ENCODE peak calls at places on chromosomes 6 and 20, in seven cellular contexts. One of them, this sample, is unnamed. For H3K4me1 and H3K36me3, the result is how much of the 10 kb centered on the place peaks cover.

GRCh38 chr6:144559865-144560603 is 274.9 kb downstream of the UTRN start:
- DNase-seq in right lobe of liver: no peak
- DNase-seq in neural progenitor cell: no peak
- DNase-seq in CD8-positive, alpha-beta memory T cell: peak
- DNase-seq in astrocyte: peak
- DNase-seq in mesenchymal stem cell: peak
- DNase-seq in colonic mucosa: no peak
- DNase-seq in this sample: no peak

GRCh38 chr20:10090588-10091166 is 55.9 kb downstream of the ANKEF1 start:
- DNase-seq in mesenchymal stem cell: peak
- DNase-seq in CD8-positive, alpha-beta memory T cell: no peak
- DNase-seq in astrocyte: peak
- DNase-seq in neural progenitor cell: peak
- DNase-seq in colonic mucosa: peak
- DNase-seq in right lobe of liver: peak
- DNase-seq in this sample: peak

GRCh38 chr20:37276494-37277252 is 12.8 kb upstream of the MANBAL start:
- DNase-seq in right lobe of liver: peak
- DNase-seq in colonic mucosa: peak
- DNase-seq in mesenchymal stem cell: peak
- DNase-seq in astrocyte: peak
- DNase-seq in neural progenitor cell: no peak
- DNase-seq in CD8-positive, alpha-beta memory T cell: no peak
- DNase-seq in this sample: peak

GRCh38 chr6:111263837-111264236 is 176.5 kb downstream of the SLC16A10 start:
- DNase-seq in colonic mucosa: no peak
- DNase-seq in CD8-positive, alpha-beta memory T cell: no peak
- DNase-seq in astrocyte: peak
- DNase-seq in neural progenitor cell: no peak
- DNase-seq in right lobe of liver: no peak
- DNase-seq in mesenchymal stem cell: peak
- DNase-seq in this sample: no peak

GRCh38 chr20:62825994-62826645 is 9.3 kb downstream of the COL9A3 start:
- DNase-seq in astrocyte: no peak
- DNase-seq in mesenchymal stem cell: no peak
- DNase-seq in colonic mucosa: no peak
- DNase-seq in right lobe of liver: no peak
- DNase-seq in neural progenitor cell: no peak
- DNase-seq in CD8-positive, alpha-beta memory T cell: no peak
- DNase-seq in this sample: no peak

GRCh38 chr6:160071805-160072687 is 49.6 kb upstream of the SLC22A1 start:
- DNase-seq in mesenchymal stem cell: no peak
- DNase-seq in astrocyte: no peak
- DNase-seq in neural progenitor cell: peak
- DNase-seq in colonic mucosa: no peak
- DNase-seq in CD8-positive, alpha-beta memory T cell: no peak
- DNase-seq in right lobe of liver: peak
- DNase-seq in this sample: no peak

GRCh38 chr20:23879811-23880374 is 345 bp upstream of the CST5 start:
- DNase-seq in CD8-positive, alpha-beta memory T cell: no peak
- DNase-seq in right lobe of liver: no peak
- DNase-seq in astrocyte: no peak
- DNase-seq in mesenchymal stem cell: no peak
- DNase-seq in colonic mucosa: no peak
- DNase-seq in neural progenitor cell: no peak
- DNase-seq in this sample: no peak

GRCh38 chr6:3628143-3628840 is 123.2 kb downstream of the PXDC1 start:
- DNase-seq in colonic mucosa: no peak
- DNase-seq in mesenchymal stem cell: no peak
- DNase-seq in CD8-positive, alpha-beta memory T cell: no peak
- DNase-seq in neural progenitor cell: no peak
- DNase-seq in right lobe of liver: no peak
- DNase-seq in astrocyte: peak
- DNase-seq in this sample: no peak

GRCh38 chr6:142927904-142928303 is 17.1 kb downstream of the HIVEP2 start:
- DNase-seq in neural progenitor cell: no peak
- DNase-seq in colonic mucosa: no peak
- DNase-seq in astrocyte: no peak
- DNase-seq in mesenchymal stem cell: peak
- DNase-seq in CD8-positive, alpha-beta memory T cell: no peak
- DNase-seq in right lobe of liver: no peak
- DNase-seq in this sample: no peak

GRCh38 chr6:56345539-56346090 is 98.2 kb upstream of the COL21A1 start:
- DNase-seq in colonic mucosa: no peak
- DNase-seq in right lobe of liver: no peak
- DNase-seq in astrocyte: no peak
- DNase-seq in neural progenitor cell: no peak
- DNase-seq in CD8-positive, alpha-beta memory T cell: no peak
- DNase-seq in mesenchymal stem cell: no peak
- DNase-seq in this sample: no peak

GRCh38 chr6:80607814-80608391 is 501.4 kb downstream of the BCKDHB start:
- DNase-seq in neural progenitor cell: peak
- DNase-seq in mesenchymal stem cell: peak
- DNase-seq in astrocyte: peak
- DNase-seq in colonic mucosa: no peak
- DNase-seq in right lobe of liver: no peak
- DNase-seq in CD8-positive, alpha-beta memory T cell: no peak
- DNase-seq in this sample: no peak

GRCh38 chr6:153424719-153425400 is 293.8 kb upstream of the RGS17 start:
- DNase-seq in right lobe of liver: no peak
- DNase-seq in CD8-positive, alpha-beta memory T cell: no peak
- DNase-seq in neural progenitor cell: no peak
- DNase-seq in colonic mucosa: no peak
- DNase-seq in mesenchymal stem cell: no peak
- DNase-seq in astrocyte: peak
- DNase-seq in this sample: no peak

GRCh38 chr20:63898882-63899558 is 4.1 kb downstream of the DNAJC5 start:
- DNase-seq in astrocyte: no peak
- DNase-seq in neural progenitor cell: no peak
- DNase-seq in mesenchymal stem cell: no peak
- DNase-seq in colonic mucosa: no peak
- DNase-seq in CD8-positive, alpha-beta memory T cell: no peak
- DNase-seq in right lobe of liver: no peak
- DNase-seq in this sample: no peak

GRCh38 chr20:51385941-51386530 is 156.5 kb downstream of the NFATC2 start:
- DNase-seq in astrocyte: no peak
- DNase-seq in CD8-positive, alpha-beta memory T cell: peak
- DNase-seq in right lobe of liver: no peak
- DNase-seq in neural progenitor cell: peak
- DNase-seq in mesenchymal stem cell: peak
- DNase-seq in colonic mucosa: no peak
- DNase-seq in this sample: no peak

GRCh38 chr6:56714273-56714672 is 71.6 kb upstream of the DST start:
- DNase-seq in CD8-positive, alpha-beta memory T cell: no peak
- DNase-seq in neural progenitor cell: no peak
- DNase-seq in astrocyte: no peak
- DNase-seq in right lobe of liver: no peak
- DNase-seq in colonic mucosa: no peak
- DNase-seq in mesenchymal stem cell: peak
- DNase-seq in this sample: no peak

GRCh38 chr6:12414096-12414675 is 124.0 kb downstream of the EDN1 start:
- DNase-seq in colonic mucosa: no peak
- DNase-seq in CD8-positive, alpha-beta memory T cell: no peak
- DNase-seq in right lobe of liver: no peak
- DNase-seq in mesenchymal stem cell: no peak
- DNase-seq in astrocyte: no peak
- DNase-seq in neural progenitor cell: no peak
- DNase-seq in this sample: no peak

GRCh38 chr6:135451617-135452190 is 45.8 kb downstream of the AHI1 start:
- DNase-seq in CD8-positive, alpha-beta memory T cell: no peak
- DNase-seq in colonic mucosa: no peak
- DNase-seq in mesenchymal stem cell: peak
- DNase-seq in astrocyte: peak
- DNase-seq in right lobe of liver: no peak
- DNase-seq in neural progenitor cell: peak
- DNase-seq in this sample: no peak

GRCh38 chr6:119643866-119644265 is 294.3 kb upstream of the MAN1A1 start:
- DNase-seq in mesenchymal stem cell: no peak
- DNase-seq in right lobe of liver: no peak
- DNase-seq in neural progenitor cell: no peak
- DNase-seq in astrocyte: peak
- DNase-seq in colonic mucosa: no peak
- DNase-seq in CD8-positive, alpha-beta memory T cell: no peak
- DNase-seq in this sample: no peak

GRCh38 chr6:34964564-34964963 is 75.5 kb downstream of the ANKS1A start:
- DNase-seq in colonic mucosa: no peak
- DNase-seq in astrocyte: peak
- DNase-seq in CD8-positive, alpha-beta memory T cell: no peak
- DNase-seq in right lobe of liver: no peak
- DNase-seq in mesenchymal stem cell: no peak
- DNase-seq in neural progenitor cell: no peak
- DNase-seq in this sample: no peak

GRCh38 chr20:2141592-2142575 is 40.3 kb downstream of the STK35 start:
- DNase-seq in right lobe of liver: no peak
- DNase-seq in mesenchymal stem cell: no peak
- DNase-seq in astrocyte: no peak
- DNase-seq in neural progenitor cell: no peak
- DNase-seq in CD8-positive, alpha-beta memory T cell: no peak
- DNase-seq in colonic mucosa: no peak
- DNase-seq in this sample: no peak

GRCh38 chr6:113522376-113522775 is 334.8 kb upstream of the MARCKS start:
- DNase-seq in CD8-positive, alpha-beta memory T cell: no peak
- DNase-seq in neural progenitor cell: no peak
- DNase-seq in right lobe of liver: no peak
- DNase-seq in colonic mucosa: no peak
- DNase-seq in astrocyte: no peak
- DNase-seq in mesenchymal stem cell: no peak
- DNase-seq in this sample: no peak

GRCh38 chr20:47306755-47307370 is 49.6 kb downstream of the ZMYND8 start:
- DNase-seq in colonic mucosa: no peak
- DNase-seq in CD8-positive, alpha-beta memory T cell: no peak
- DNase-seq in mesenchymal stem cell: no peak
- DNase-seq in right lobe of liver: no peak
- DNase-seq in neural progenitor cell: no peak
- DNase-seq in astrocyte: no peak
- DNase-seq in this sample: no peak

GRCh38 chr20:8428988-8429387 is 296.9 kb downstream of the PLCB1 start:
- DNase-seq in right lobe of liver: no peak
- DNase-seq in mesenchymal stem cell: no peak
- DNase-seq in colonic mucosa: no peak
- DNase-seq in neural progenitor cell: no peak
- DNase-seq in CD8-positive, alpha-beta memory T cell: peak
- DNase-seq in astrocyte: no peak
- DNase-seq in this sample: no peak
- H3K4me1 ChIP-seq in right lobe of liver: under half
- H3K4me1 ChIP-seq in mesenchymal stem cell: under half
- H3K4me1 ChIP-seq in colonic mucosa: under half
- H3K4me1 ChIP-seq in neural progenitor cell: under half
- H3K4me1 ChIP-seq in CD8-positive, alpha-beta memory T cell: under half
- H3K4me1 ChIP-seq in astrocyte: under half
- H3K4me1 ChIP-seq in this sample: under half

DNA sequence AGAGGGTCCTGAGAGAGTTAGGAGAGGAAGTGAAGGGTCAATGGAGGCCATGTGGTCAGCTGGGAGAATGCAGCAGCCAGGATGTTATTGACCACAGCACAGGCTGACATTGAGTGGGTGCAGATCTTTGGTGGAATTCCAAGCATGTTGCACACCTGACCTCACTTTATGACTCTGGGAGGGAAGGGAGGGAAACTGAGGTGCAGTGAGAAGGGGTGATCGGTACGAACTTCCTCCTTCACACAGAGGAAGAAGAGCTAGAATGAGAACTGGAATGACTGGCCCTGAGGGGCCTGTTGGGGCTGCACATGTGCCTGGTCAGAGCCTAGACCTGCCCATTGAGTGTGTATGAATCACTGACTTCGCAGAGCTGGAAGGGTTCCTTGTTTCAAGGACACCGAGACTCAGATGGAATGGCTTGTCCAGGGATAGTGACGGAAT is 9.8 kb downstream of the FAM83D start:
- DNase-seq in mesenchymal stem cell: peak
- DNase-seq in right lobe of liver: no peak
- DNase-seq in CD8-positive, alpha-beta memory T cell: no peak
- DNase-seq in colonic mucosa: no peak
- DNase-seq in astrocyte: no peak
- DNase-seq in neural progenitor cell: no peak
- DNase-seq in this sample: no peak
- H3K36me3 ChIP-seq in mesenchymal stem cell: under half
- H3K36me3 ChIP-seq in right lobe of liver: under half
- H3K36me3 ChIP-seq in CD8-positive, alpha-beta memory T cell: under half
- H3K36me3 ChIP-seq in colonic mucosa: under half
- H3K36me3 ChIP-seq in astrocyte: under half
- H3K36me3 ChIP-seq in neural progenitor cell: under half
- H3K36me3 ChIP-seq in this sample: under half

DNA sequence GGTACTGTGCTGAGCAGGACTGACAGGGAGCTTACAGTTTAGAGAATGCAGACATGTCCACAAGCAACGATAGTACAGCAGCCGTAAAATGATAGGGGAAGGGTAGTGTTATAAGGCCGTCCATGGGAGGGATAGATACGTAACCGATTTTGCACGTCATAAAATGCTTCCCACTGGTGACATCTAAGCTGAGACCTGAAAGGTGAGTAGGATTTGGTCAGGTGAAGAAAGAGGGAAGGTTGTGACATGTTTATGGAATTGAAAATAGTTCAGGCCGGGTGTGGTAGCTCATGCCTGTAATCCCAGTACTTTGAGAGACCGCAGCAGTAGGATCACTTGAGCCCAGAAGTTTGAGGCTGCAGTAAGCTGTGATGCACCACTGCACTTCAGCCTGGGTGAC is 25.6 kb downstream of the SNX9 start:
- DNase-seq in colonic mucosa: no peak
- DNase-seq in CD8-positive, alpha-beta memory T cell: no peak
- DNase-seq in astrocyte: no peak
- DNase-seq in neural progenitor cell: no peak
- DNase-seq in right lobe of liver: no peak
- DNase-seq in mesenchymal stem cell: no peak
- DNase-seq in this sample: no peak
- H3K4me3 ChIP-seq in colonic mucosa: no peak
- H3K4me3 ChIP-seq in CD8-positive, alpha-beta memory T cell: no peak
- H3K4me3 ChIP-seq in astrocyte: no peak
- H3K4me3 ChIP-seq in neural progenitor cell: no peak
- H3K4me3 ChIP-seq in right lobe of liver: no peak
- H3K4me3 ChIP-seq in mesenchymal stem cell: no peak
- H3K4me3 ChIP-seq in this sample: no peak

GRCh38 chr20:34402461-34402860 is 39.4 kb downstream of the ITCH start:
- DNase-seq in colonic mucosa: no peak
- DNase-seq in mesenchymal stem cell: no peak
- DNase-seq in right lobe of liver: no peak
- DNase-seq in astrocyte: no peak
- DNase-seq in neural progenitor cell: no peak
- DNase-seq in CD8-positive, alpha-beta memory T cell: no peak
- DNase-seq in this sample: no peak
- H3K4me1 ChIP-seq in colonic mucosa: under half
- H3K4me1 ChIP-seq in mesenchymal stem cell: under half
- H3K4me1 ChIP-seq in right lobe of liver: under half
- H3K4me1 ChIP-seq in astrocyte: under half
- H3K4me1 ChIP-seq in neural progenitor cell: under half
- H3K4me1 ChIP-seq in CD8-positive, alpha-beta memory T cell: under half
- H3K4me1 ChIP-seq in this sample: under half